ENCODE peak calls at places on chromosomes 5 and 9, in six cellular contexts. E is RPMI8226; I is activated CD4-positive, alpha-beta memory T cell treated with anti-CD3 and anti-CD28 coated beads, Interleukin-2, amount 10 ng/mL, durations not matched to agents 7 days and 5 days; X is HCT116; U is HL-60; B is DND-41. M is an unnamed sample.

GRCh38 chr5:73986729-73987128 is 360.7 kb downstream of the ARHGEF28 start:
- DNase-seq in E (no peak), I (no peak), U (no peak), X (no peak), B (no peak), M (no peak)

GRCh38 chr9:129885018-129885669 is 49.9 kb downstream of the USP20 start:
- DNase-seq in X (no peak), U (peak), E (peak), I (peak), B (peak), M (peak)

GRCh38 chr9:126301985-126302603 is 24.5 kb upstream of the MVB12B start:
- DNase-seq in I (peak), B (peak), E (peak), U (no peak), X (peak), M (peak)

GRCh38 chr5:145834554-145834916 is 607 bp downstream of the PRELID2 start:
- DNase-seq in X (no peak), E (no peak), U (no peak), I (no peak), B (no peak), M (no peak)

GRCh38 chr5:119267958-119268386 is 87.8 kb upstream of the TNFAIP8 start:
- DNase-seq in X (peak), I (peak), E (peak), U (no peak), B (peak), M (peak)

GRCh38 chr9:89759563-89759962 is 154.8 kb downstream of the GADD45G start:
- DNase-seq in E (no peak), I (no peak), X (no peak), B (no peak), U (no peak), M (no peak)

GRCh38 chr5:150322202-150322601 is 19.5 kb upstream of the ARSI start:
- DNase-seq in X (no peak), U (no peak), I (no peak), E (no peak), B (no peak), M (no peak)

GRCh38 chr5:39448504-39449128 is 23.8 kb upstream of the DAB2 start:
- DNase-seq in X (no peak), E (no peak), U (no peak), I (no peak), B (no peak), M (no peak)

GRCh38 chr5:109911731-109912130 is 222.0 kb downstream of the MAN2A1 start:
- DNase-seq in E (no peak), X (no peak), I (no peak), B (no peak), U (no peak), M (no peak)

GRCh38 chr9:113956901-113957777 is 81.0 kb downstream of the ZNF618 start:
- DNase-seq in I (no peak), B (no peak), E (no peak), X (no peak), U (no peak), M (no peak)

GRCh38 chr9:107841078-107841477 is 351.5 kb upstream of the KLF4 start:
- DNase-seq in I (no peak), U (peak), B (no peak), E (no peak), X (no peak), M (no peak)

GRCh38 chr9:15271403-15271802 is 35.6 kb downstream of the TTC39B start:
- DNase-seq in I (no peak), X (no peak), B (no peak), E (no peak), U (no peak), M (peak)

GRCh38 chr5:104540448-104540847 is 977.9 kb upstream of the NUDT12 start:
- DNase-seq in U (no peak), B (no peak), E (peak), I (no peak), X (peak), M (no peak)

GRCh38 chr9:89666364-89666763 is 61.6 kb downstream of the GADD45G start:
- DNase-seq in I (no peak), B (no peak), E (no peak), U (no peak), X (no peak), M (no peak)

GRCh38 chr9:122190597-122191381 is 31.1 kb downstream of the MORN5 start:
- DNase-seq in U (no peak), I (peak), E (no peak), X (no peak), B (peak), M (no peak)

GRCh38 chr9:131107760-131108159 is 11.4 kb downstream of the AIF1L start:
- DNase-seq in E (no peak), U (no peak), B (no peak), I (no peak), X (no peak), M (no peak)

GRCh38 chr5:41087461-41087860 is 16.3 kb upstream of the MROH2B start:
- DNase-seq in X (no peak), U (no peak), B (no peak), E (no peak), I (no peak), M (no peak)

GRCh38 chr9:78325343-78325742 is 28.4 kb downstream of the PSAT1 start:
- DNase-seq in E (peak), I (no peak), X (no peak), U (no peak), B (no peak), M (no peak)

GRCh38 chr9:75169623-75170022 is 81.3 kb downstream of the OSTF1 start:
- DNase-seq in E (no peak), I (no peak), U (no peak), X (no peak), B (no peak), M (no peak)

GRCh38 chr5:67160985-67161384 is 35.6 kb downstream of the CD180 start:
- DNase-seq in I (peak), X (no peak), U (no peak), E (no peak), B (peak), M (no peak)

GRCh38 chr9:113529336-113530009 is 65.9 kb downstream of the RGS3 start:
- DNase-seq in I (no peak), X (no peak), B (no peak), E (no peak), U (no peak), M (no peak)

GRCh38 chr5:148842161-148842560 is 15.8 kb downstream of the ADRB2 start:
- DNase-seq in X (no peak), I (no peak), E (no peak), B (no peak), U (no peak), M (no peak)

GRCh38 chr9:20015427-20015931 is 226.6 kb upstream of the SLC24A2 start:
- DNase-seq in U (no peak), E (no peak), X (no peak), I (no peak), B (peak), M (no peak)

GRCh38 chr9:4382722-4383317 is 83.0 kb upstream of the GLIS3 start:
- DNase-seq in U (no peak), B (no peak), E (peak), I (no peak), X (peak), M (no peak)

GRCh38 chr9:13143281-13143680 is 136.2 kb downstream of the MPDZ start:
- DNase-seq in I (no peak), X (no peak), U (no peak), E (no peak), B (no peak), M (no peak)

GRCh38 chr5:55160493-55161209 is 680 bp downstream of the GPX8 start:
- DNase-seq in I (no peak), E (no peak), X (peak), U (no peak), B (no peak), M (no peak)

GRCh38 chr5:139710370-139711066 is 62.4 kb downstream of the CXXC5 start:
- DNase-seq in X (no peak), I (peak), E (peak), B (peak), U (no peak), M (peak)

GRCh38 chr5:133430095-133430494 is 182.2 kb downstream of the FSTL4 start:
- DNase-seq in E (no peak), I (no peak), U (no peak), X (no peak), B (no peak), M (no peak)

GRCh38 chr5:74541381-74541781 is 99.1 kb downstream of the ENC1 start:
- DNase-seq in I (no peak), E (no peak), X (no peak), B (no peak), U (no peak), M (no peak)

GRCh38 chr9:99491408-99492259 is 269.6 kb downstream of the SEC61B start:
- DNase-seq in B (peak), E (peak), U (no peak), I (no peak), X (no peak), M (no peak)

GRCh38 chr9:15927131-15927530 is 374.3 kb downstream of the CCDC171 start:
- DNase-seq in U (no peak), E (no peak), I (no peak), B (no peak), X (no peak), M (no peak)

GRCh38 chr5:115963566-115963965 is 1.3 kb downstream of the LVRN start:
- DNase-seq in U (no peak), B (no peak), E (no peak), I (no peak), X (no peak), M (no peak)

GRCh38 chr5:108966910-108967309 is 219.2 kb downstream of the FER start:
- DNase-seq in E (no peak), I (no peak), B (no peak), X (no peak), U (no peak), M (no peak)

GRCh38 chr5:1130218-1130946 is 18.5 kb upstream of the SLC12A7 start:
- DNase-seq in E (peak), B (no peak), X (no peak), U (no peak), I (no peak), M (no peak)

M was measured in activated CD8-positive, alpha-beta memory T cell treated with anti-CD3 and anti-CD28 coated beads for 24 hours.